ENCODE peak calls at places on chromosomes 1 and 21, in six cellular contexts. B is WTC11, C is K562, H is A549, J is H1, X is HepG2. O is an unnamed sample.

GRCh38 chr1:93453911-93454310 is 6.0 kb downstream of the FNBP1L start:
- DNase-seq in X (no peak), C (no peak), B (no peak), J (no peak), H (no peak), O (peak; percentile 60)

GRCh38 chr1:29801561-29801973 is 565.2 kb downstream of the PTPRU start:
- DNase-seq in J (no peak), H (no peak), X (no peak), B (no peak), C (no peak), O (no peak)

GRCh38 chr1:17877896-17878295 is 122.8 kb downstream of the ACTL8 start:
- DNase-seq in X (no peak), J (no peak), H (no peak), B (no peak), C (no peak), O (no peak)

GRCh38 chr1:50833216-50833615 is 126.9 kb downstream of the FAF1 start:
- DNase-seq in H (no peak), X (no peak), J (no peak), B (no peak), C (no peak), O (no peak)

GRCh38 chr1:152801333-152801732 is 4.8 kb downstream of the LCE1D start:
- DNase-seq in X (no peak), B (no peak), C (no peak), H (no peak), J (no peak), O (no peak)

GRCh38 chr21:14993072-14993471 is 71.7 kb downstream of the NRIP1 start:
- DNase-seq in J (no peak), C (no peak), B (no peak), X (no peak), H (no peak), O (no peak)

GRCh38 chr21:39094087-39094785 is 89.0 kb downstream of the PSMG1 start:
- DNase-seq in H (no peak), C (no peak), X (no peak), J (no peak), B (no peak), O (no peak)

GRCh38 chr1:110337704-110338199 is 1.4 kb upstream of the RBM15 start:
- DNase-seq in C (peak; percentile 74), H (peak; percentile 42), B (peak; percentile 58), J (peak; percentile 67), X (peak; percentile 54), O (no peak)

GRCh38 chr1:236854602-236854978 is 59.5 kb downstream of the MTR start:
- DNase-seq in H (no peak), B (no peak), X (no peak), J (no peak), C (no peak), O (no peak)

GRCh38 chr1:14602131-14602530 is 3.6 kb downstream of the KAZN start:
- DNase-seq in B (no peak), C (no peak), X (no peak), J (no peak), H (no peak), O (no peak)

GRCh38 chr1:1141911-1142250 is 26.0 kb upstream of the C1orf159 start:
- DNase-seq in J (no peak), H (no peak), X (no peak), C (no peak), B (no peak), O (no peak)

DNA sequence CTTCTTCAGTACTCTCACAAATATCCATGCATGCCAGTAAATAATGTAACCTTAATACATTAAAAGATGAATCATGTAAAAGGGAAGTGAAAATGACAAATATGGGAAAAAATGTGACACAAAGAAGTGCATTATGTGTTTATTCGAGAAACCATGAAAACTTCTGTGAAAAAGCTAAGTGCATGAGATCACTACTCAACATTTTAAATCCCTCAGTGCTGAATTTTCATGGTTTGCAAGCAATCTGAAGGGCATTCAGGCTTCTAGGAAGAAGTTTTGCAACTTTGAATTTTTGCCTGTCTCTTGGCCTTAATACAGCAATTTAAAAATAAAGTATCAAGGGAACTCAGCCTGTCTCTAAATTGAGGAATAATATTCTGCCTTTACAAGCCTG is 78.2 kb downstream of the MAP3K7CL start:
- DNase-seq in B (no peak), C (no peak), J (no peak), X (no peak), H (peak; percentile 19), O (peak; percentile 84)
- TF ChIP-seq JUN in B (no peak), C (no peak), J (no peak), X (no peak), H (no peak), O (peak; percentile 82)

GRCh38 chr1:27428316-27429028 is 36.0 kb downstream of the GPR3 start:
- DNase-seq in C (peak; percentile 96), J (no peak), B (no peak), X (no peak), H (no peak), O (peak; percentile 87)
- TF ChIP-seq MAX in C (peak; percentile 46), J (no peak), B (no peak), X (no peak), H (no peak), O (no peak)

GRCh38 chr1:242784074-242784473 is 259.6 kb upstream of the PLD5 start:
- DNase-seq in J (no peak), B (no peak), X (no peak), H (no peak), C (no peak), O (no peak)
- TF ChIP-seq JUN in J (no peak), B (no peak), X (no peak), H (no peak), C (no peak), O (no peak)

GRCh38 chr1:21335088-21335678 is 44.9 kb upstream of the ECE1 start:
- DNase-seq in X (no peak), B (no peak), J (no peak), H (no peak), C (no peak), O (no peak)
- TF ChIP-seq MAX in X (no peak), B (no peak), J (no peak), H (no peak), C (no peak), O (no peak)

GRCh38 chr1:224180783-224181452 is 2.1 kb upstream of the DEGS1 start:
- DNase-seq in B (no peak), C (no peak), X (no peak), J (peak; percentile 28), H (no peak), O (no peak)

GRCh38 chr1:224183591-224184312 is 712 bp downstream of the DEGS1 start:
- DNase-seq in B (peak; percentile 51), C (peak; percentile 77), J (peak; percentile 80), X (peak; percentile 15), H (peak; percentile 64), O (peak; percentile 69)

GRCh38 chr1:224182866-224183590 is at the start of gene DEGS1:
- DNase-seq in C (peak; percentile 93), H (peak; percentile 83), J (peak; percentile 86), B (peak; percentile 84), X (peak; percentile 72), O (peak; percentile 86)

GRCh38 chr1:224181453-224181810 is 1.6 kb upstream of the DEGS1 start:
- DNase-seq in C (no peak), B (no peak), H (no peak), X (no peak), J (no peak), O (no peak)

GRCh38 chr1:224182057-224182865 is 779 bp upstream of the DEGS1 start:
- DNase-seq in B (no peak), X (no peak), J (no peak), H (no peak), C (peak; percentile 25), O (no peak)
- TF ChIP-seq JUN in B (no peak), X (no peak), J (no peak), H (no peak), C (no peak), O (no peak)

O was measured in endothelial cell of umbilical vein.